ENCODE peak calls at places on chromosomes 16 and 17, in six cellular contexts. H is CD8-positive, alpha-beta T cell; M is effector memory CD4-positive, alpha-beta T cell; G is naive thymus-derived CD4-positive, alpha-beta T cell; E is mesendoderm; X is left lung. A is an unnamed sample.
A peak's percentile ranks its signal among the peaks of the same experiment; 100 is the strongest.

GRCh38 chr17:66494023-66494803 is 191.8 kb downstream of the PRKCA start:
- DNase-seq in H (no peak), X (no peak), G (peak; percentile 11), M (no peak), E (peak; percentile 39), A (no peak)

GRCh38 chr16:27695161-27695560 is 145.2 kb downstream of the KATNIP start:
- DNase-seq in G (no peak), H (no peak), E (no peak), M (no peak), X (no peak), A (no peak)

GRCh38 chr17:3885970-3886369 is 6.9 kb downstream of the CAMKK1 start:
- DNase-seq in M (no peak), G (no peak), E (peak; percentile 68), H (no peak), X (no peak), A (no peak)

GRCh38 chr16:18803569-18804462 is 2.5 kb upstream of the ARL6IP1 start:
- DNase-seq in E (no peak), H (no peak), M (no peak), G (no peak), X (no peak), A (peak; percentile 78)

GRCh38 chr17:57650548-57650947 is 94.6 kb downstream of the CCDC182 start:
- DNase-seq in H (no peak), G (no peak), X (no peak), E (no peak), M (no peak), A (no peak)

GRCh38 chr16:81397879-81398516 is 46.6 kb upstream of the CMIP start:
- DNase-seq in H (no peak), M (no peak), X (no peak), E (no peak), G (no peak), A (no peak)

GRCh38 chr16:30619207-30619606 is 9.0 kb upstream of the ZNF689 start:
- DNase-seq in H (no peak), X (no peak), M (no peak), E (no peak), G (no peak), A (no peak)

GRCh38 chr16:20301840-20302239 is 25.5 kb downstream of the GP2 start:
- DNase-seq in G (no peak), X (no peak), H (no peak), M (no peak), E (peak; percentile 40), A (no peak)

GRCh38 chr16:1277016-1277944 is 21.4 kb downstream of the TPSD1 start:
- DNase-seq in E (no peak), M (no peak), H (no peak), G (no peak), X (no peak), A (no peak)

GRCh38 chr17:4272213-4272975 is 8.6 kb upstream of the ANKFY1 start:
- DNase-seq in H (no peak), M (no peak), E (no peak), X (no peak), G (no peak), A (no peak)

GRCh38 chr16:1548234-1548633 is 14.8 kb downstream of the TMEM204 start:
- DNase-seq in G (no peak), M (no peak), X (no peak), E (no peak), H (no peak), A (no peak)

GRCh38 chr16:48370234-48370633 is 15.0 kb downstream of the SIAH1 start:
- DNase-seq in M (no peak), G (no peak), H (no peak), X (no peak), E (no peak), A (no peak)

GRCh38 chr17:62819511-62820221 is 11.6 kb upstream of the MARCHF10 start:
- DNase-seq in M (no peak), H (no peak), G (no peak), X (peak; percentile 74), E (peak; percentile 95), A (no peak)

GRCh38 chr17:55555772-55556171 is 44.5 kb upstream of the SMIM36 start:
- DNase-seq in G (no peak), H (no peak), E (no peak), M (no peak), X (no peak), A (no peak)

GRCh38 chr17:28227278-28228108 is 91.5 kb upstream of the TMEM97 start:
- DNase-seq in E (peak; percentile 99), X (peak; percentile 79), G (no peak), H (no peak), M (no peak), A (peak; percentile 13)

GRCh38 chr16:10751291-10751697 is 7.7 kb downstream of the NUBP1 start:
- DNase-seq in G (no peak), X (no peak), E (peak; percentile 34), H (no peak), M (no peak), A (no peak)

GRCh38 chr17:5583426-5584382 is 605 bp downstream of the NLRP1 start:
- DNase-seq in G (no peak), M (no peak), H (no peak), E (no peak), X (no peak), A (no peak)

GRCh38 chr16:49075709-49076108 is 205.9 kb downstream of the CBLN1 start:
- DNase-seq in M (no peak), X (no peak), G (no peak), H (no peak), E (no peak), A (no peak)

GRCh38 chr17:15091825-15092224 is 173.3 kb downstream of the PMP22 start:
- DNase-seq in G (no peak), E (peak; percentile 44), M (no peak), H (no peak), X (no peak), A (no peak)

GRCh38 chr16:64657316-64658011 is 464.4 kb downstream of the CDH11 start:
- DNase-seq in H (no peak), X (no peak), M (no peak), E (no peak), G (no peak), A (no peak)

GRCh38 chr17:49003557-49004511 is 6.6 kb downstream of the IGF2BP1 start:
- DNase-seq in H (no peak), G (no peak), M (no peak), E (peak; percentile 89), X (no peak), A (no peak)

GRCh38 chr17:17412331-17412730 is 64.5 kb upstream of the MED9 start:
- DNase-seq in E (no peak), M (no peak), X (no peak), G (no peak), H (no peak), A (no peak)

GRCh38 chr16:8935989-8936388 is 27.7 kb downstream of the USP7 start:
- DNase-seq in E (peak; percentile 73), G (no peak), H (no peak), X (no peak), M (no peak), A (no peak)
- H3K4me1 ChIP-seq in E (peaks cover 2% of the 10 kb centered on the region), G (peaks cover 35% of the 10 kb centered on the region), H (peaks cover 58% of the 10 kb centered on the region), X (no peaks in the 10 kb centered on the region), M (peaks cover 25% of the 10 kb centered on the region), A (peaks cover 58% of the 10 kb centered on the region)

GRCh38 chr16:69559164-69559563 is 6.6 kb upstream of the NFAT5 start:
- DNase-seq in M (no peak), X (no peak), H (no peak), G (no peak), E (no peak), A (no peak)
- H3K27ac ChIP-seq in M (no peak overlapping the region), X (no peak overlapping the region), H (no peak overlapping the region), G (no peak overlapping the region), E (no peak overlapping the region), A (no peak overlapping the region)

DNA sequence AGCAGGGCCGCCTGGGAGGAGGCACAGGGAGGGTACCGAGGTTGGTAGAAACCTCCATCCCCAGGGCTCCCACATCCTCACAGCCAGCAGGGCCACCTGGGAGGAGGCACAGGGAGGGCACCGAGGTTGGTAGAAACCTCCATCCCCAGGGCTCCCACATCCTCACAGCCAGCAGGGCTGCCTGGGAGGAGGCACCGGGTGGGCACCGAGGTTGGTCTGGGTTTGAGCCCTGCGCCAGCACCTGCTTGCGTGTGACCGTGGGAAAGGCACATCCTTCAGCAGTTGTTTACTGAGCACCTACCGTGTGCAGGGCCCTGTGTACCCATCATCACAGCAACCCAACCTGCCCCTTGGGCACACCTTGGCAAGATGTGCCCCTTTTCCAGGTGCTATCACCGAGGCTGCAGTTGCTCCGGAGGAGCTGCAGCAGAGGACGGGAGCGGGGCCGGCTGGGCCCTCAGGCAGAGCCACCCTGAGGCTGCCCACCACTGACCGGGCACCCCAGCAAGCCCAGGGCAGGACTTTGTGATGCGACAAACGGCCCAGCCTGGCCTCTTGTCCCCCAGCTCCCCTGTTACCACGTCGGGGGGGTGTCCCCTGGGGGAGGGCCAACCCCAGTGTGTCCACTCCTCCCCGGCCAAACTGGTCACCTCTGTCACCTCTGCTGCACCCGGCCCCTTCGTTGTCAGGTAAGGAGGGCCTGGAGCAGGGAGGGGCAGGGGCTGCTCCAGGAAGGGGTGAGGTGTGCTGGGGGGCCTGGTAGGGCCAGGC is 22.1 kb upstream of the OSGIN1 start:
- DNase-seq in X (no peak), M (no peak), E (no peak), H (no peak), G (no peak), A (no peak)
- H3K27me3 ChIP-seq in X (no peaks in the 10 kb centered on the region), M (no peaks in the 10 kb centered on the region), E (no peaks in the 10 kb centered on the region), H (no peaks in the 10 kb centered on the region), G (no peaks in the 10 kb centered on the region), A (no peaks in the 10 kb centered on the region)

GRCh38 chr17:40323731-40324650 is 15.0 kb downstream of the RARA start:
- DNase-seq in M (peak; percentile 90), G (no peak), X (peak; percentile 67), E (no peak), H (peak; percentile 75), A (peak; percentile 68)

GRCh38 chr17:40320771-40321501 is 12.0 kb downstream of the RARA start:
- DNase-seq in H (no peak), G (no peak), E (no peak), X (peak; percentile 77), M (peak; percentile 69), A (peak; percentile 54)

GRCh38 chr17:40323317-40323716 is 14.3 kb downstream of the RARA start:
- DNase-seq in E (no peak), X (peak; percentile 33), H (no peak), G (no peak), M (no peak), A (no peak)

GRCh38 chr17:40321502-40322416 is 12.8 kb downstream of the RARA start:
- DNase-seq in H (no peak), G (no peak), E (no peak), M (no peak), X (peak; percentile 60), A (no peak)

DNA sequence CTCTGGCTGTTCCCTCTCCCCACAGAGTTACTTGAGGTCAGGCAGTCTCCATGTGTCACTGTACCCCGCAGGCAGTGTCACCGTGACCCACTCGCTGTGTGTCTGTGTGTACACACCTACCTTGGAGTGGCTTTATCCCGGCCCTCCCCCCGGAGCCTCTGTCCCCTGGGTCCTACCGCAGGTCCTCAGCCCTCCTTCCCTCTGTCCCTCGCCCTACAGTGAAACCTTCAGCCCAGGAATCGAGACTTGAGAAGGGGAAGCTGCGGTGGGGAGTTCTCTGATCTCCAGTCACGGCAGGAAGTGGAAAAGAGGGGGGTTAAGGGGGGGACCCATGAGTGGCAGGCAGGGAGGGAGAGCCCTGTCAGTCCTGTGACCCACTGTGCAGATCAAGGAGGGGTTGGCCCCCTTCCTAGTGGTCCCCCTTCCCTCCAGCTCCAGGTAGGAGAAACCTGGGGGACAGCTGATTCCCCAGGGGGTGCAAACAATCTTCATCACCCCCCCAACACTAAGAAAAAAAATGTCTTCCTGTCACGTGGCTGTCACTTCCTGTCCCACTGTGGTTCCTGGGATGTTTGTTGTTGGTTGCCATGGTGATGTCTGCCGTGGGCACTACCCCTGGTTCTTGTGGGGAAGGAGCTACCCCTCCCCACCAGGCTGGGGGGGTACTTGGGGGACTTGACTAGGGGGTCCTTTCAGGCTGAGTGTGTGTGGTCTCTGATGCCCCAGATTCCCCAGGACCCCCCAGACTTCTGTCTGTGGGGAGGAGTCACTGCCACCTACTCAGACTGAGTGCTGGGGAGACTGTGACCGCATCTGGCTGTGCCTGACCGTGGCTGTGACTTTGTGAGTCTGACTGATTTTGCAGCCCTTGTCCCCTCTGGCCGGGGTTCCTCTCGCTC is 13.7 kb downstream of the RARA start:
- DNase-seq in M (peak; percentile 92), G (peak; percentile 97), H (peak; percentile 92), X (peak; percentile 89), E (peak; percentile 90), A (peak; percentile 97)
- H3K4me1 ChIP-seq in M (peaks cover 74% of the 10 kb centered on the region), G (peaks cover 77% of the 10 kb centered on the region), H (peaks cover 84% of the 10 kb centered on the region), X (peaks cover 74% of the 10 kb centered on the region), E (peaks cover 8% of the 10 kb centered on the region), A (peaks cover 94% of the 10 kb centered on the region)